ENCODE peak calls at places on chromosomes 7 and 10, in four cellular contexts. Y is OCI-LY7, J is HuH-7.5, H is NCI-H1105. K is an unnamed sample.

GRCh38 chr10:49784631-49785030 is 22.5 kb upstream of the OGDHL start:
- DNase-seq in H (no peak), J (no peak), Y (no peak), K (no peak)

GRCh38 chr10:122485670-122486069 is 24.3 kb downstream of the HTRA1 start:
- DNase-seq in J (no peak), H (no peak), Y (no peak), K (no peak)

GRCh38 chr7:67823345-67823744 is 826.7 kb downstream of the TYW1 start:
- DNase-seq in J (no peak), H (peak), Y (no peak), K (no peak)

GRCh38 chr7:130277763-130278643 is 11.3 kb downstream of the CPA2 start:
- DNase-seq in Y (no peak), H (peak), J (peak), K (peak)

GRCh38 chr7:28434510-28434909 is 22.2 kb downstream of the CREB5 start:
- DNase-seq in J (no peak), H (no peak), Y (no peak), K (no peak)

GRCh38 chr7:17680026-17680425 is 260.3 kb downstream of the SNX13 start:
- DNase-seq in J (no peak), Y (no peak), H (no peak), K (no peak)

GRCh38 chr7:94088560-94088959 is 84.4 kb upstream of the BET1 start:
- DNase-seq in J (no peak), Y (no peak), H (no peak), K (no peak)

GRCh38 chr7:71517940-71518339 is 386.0 kb downstream of the GALNT17 start:
- DNase-seq in H (no peak), Y (no peak), J (no peak), K (no peak)

GRCh38 chr7:128790297-128791037 is 1.3 kb upstream of the CCDC136 start:
- DNase-seq in J (no peak), H (no peak), Y (no peak), K (no peak)

GRCh38 chr7:82091126-82091682 is 321.4 kb upstream of the HGF start:
- DNase-seq in J (no peak), H (no peak), Y (no peak), K (no peak)

GRCh38 chr10:69241575-69241974 is 21.4 kb downstream of the HKDC1 start:
- DNase-seq in H (no peak), Y (no peak), J (no peak), K (no peak)

GRCh38 chr10:84158549-84158948 is 15.1 kb upstream of the GPR15LG start:
- DNase-seq in H (no peak), Y (no peak), J (no peak), K (no peak)

GRCh38 chr7:927031-927671 is 27.3 kb downstream of the ADAP1 start:
- DNase-seq in J (no peak), H (no peak), Y (no peak), K (no peak)

GRCh38 chr10:132690401-132690800 is 95.5 kb downstream of the NKX6-2 start:
- DNase-seq in H (no peak), J (no peak), Y (no peak), K (no peak)

GRCh38 chr7:6487184-6487545 is 39.4 kb upstream of the DAGLB start:
- DNase-seq in Y (no peak), J (no peak), H (no peak), K (no peak)

GRCh38 chr7:24971333-24972165 is 8.4 kb downstream of the OSBPL3 start:
- DNase-seq in H (no peak), Y (no peak), J (no peak), K (peak)

GRCh38 chr10:26254616-26255015 is 38.0 kb downstream of the GAD2 start:
- DNase-seq in Y (no peak), H (no peak), J (no peak), K (no peak)

GRCh38 chr7:28069788-28070187 is 110.8 kb downstream of the JAZF1 start:
- DNase-seq in J (no peak), Y (no peak), H (peak), K (no peak)

GRCh38 chr7:3282457-3282856 is 18.6 kb upstream of the SDK1 start:
- DNase-seq in H (no peak), J (no peak), Y (no peak), K (no peak)

GRCh38 chr10:28375399-28376354 is 72.8 kb upstream of the MPP7 start:
- DNase-seq in H (no peak), J (peak), Y (no peak), K (no peak)

GRCh38 chr7:134693256-134693655 is 46.6 kb downstream of the BPGM start:
- DNase-seq in H (no peak), Y (no peak), J (no peak), K (no peak)

GRCh38 chr7:3164363-3164762 is 120.7 kb upstream of the CARD11 start:
- DNase-seq in H (no peak), J (no peak), Y (no peak), K (no peak)

GRCh38 chr7:39252916-39253315 is 275.2 kb downstream of the POU6F2 start:
- DNase-seq in H (no peak), Y (no peak), J (no peak), K (no peak)

GRCh38 chr7:139782932-139783331 is 5.1 kb upstream of the HIPK2 start:
- DNase-seq in H (no peak), Y (no peak), J (no peak), K (no peak)

GRCh38 chr10:87734987-87735827 is 75.5 kb downstream of the PAPSS2 start:
- DNase-seq in J (no peak), H (peak), Y (peak), K (no peak)

GRCh38 chr7:48102530-48102929 is 13.5 kb downstream of the UPP1 start:
- DNase-seq in Y (no peak), H (no peak), J (no peak), K (no peak)

GRCh38 chr7:73992104-73992562 is 35.8 kb upstream of the ELN start:
- DNase-seq in J (no peak), Y (no peak), H (no peak), K (peak)

GRCh38 chr7:130273081-130273699 is 6.5 kb downstream of the CPA2 start:
- DNase-seq in H (peak), Y (no peak), J (no peak), K (peak)

GRCh38 chr7:70317356-70317755 is 719.1 kb downstream of the AUTS2 start:
- DNase-seq in H (no peak), J (no peak), Y (no peak), K (peak)

GRCh38 chr10:100786591-100786990 is 41.2 kb downstream of the PAX2 start:
- DNase-seq in J (no peak), H (no peak), Y (no peak), K (no peak)

GRCh38 chr10:15092855-15093408 is 4.2 kb upstream of the RPP38 start:
- DNase-seq in H (no peak), J (no peak), Y (no peak), K (no peak)

GRCh38 chr7:93055543-93056107 is 62.2 kb downstream of the SAMD9 start:
- DNase-seq in Y (peak), H (peak), J (peak), K (peak)

GRCh38 chr10:3400368-3400767 is 227.8 kb upstream of the PITRM1 start:
- DNase-seq in J (no peak), H (no peak), Y (no peak), K (no peak)

GRCh38 chr10:7529638-7530037 is 118.8 kb upstream of the SFMBT2 start:
- DNase-seq in J (no peak), H (no peak), Y (no peak), K (no peak)

GRCh38 chr10:60082341-60083038 is 176.1 kb upstream of the CCDC6 start:
- DNase-seq in Y (no peak), H (no peak), J (no peak), K (no peak)

GRCh38 chr7:126450269-126450671 is 802.5 kb downstream of the GRM8 start:
- DNase-seq in J (no peak), H (no peak), Y (no peak), K (no peak)

GRCh38 chr10:91590142-91590903 is 42.5 kb downstream of the PPP1R3C start:
- DNase-seq in J (no peak), Y (no peak), H (no peak), K (peak)

GRCh38 chr10:35451103-35452016 is 115.1 kb downstream of the CCNY start:
- DNase-seq in Y (peak), H (no peak), J (no peak), K (no peak)

GRCh38 chr10:62043493-62043938 is 142.0 kb downstream of the ARID5B start:
- DNase-seq in J (no peak), Y (peak), H (no peak), K (no peak)

GRCh38 chr10:60943372-60944158 is 420 bp downstream of the RHOBTB1 start:
- DNase-seq in Y (no peak), H (peak), J (peak), K (no peak)